ENCODE peak calls at places on chromosomes 4 and X, in eight cellular contexts. One of them, this sample, is unnamed.

GRCh38 chr4:14783011-14783877 is 219.0 kb upstream of the CPEB2 start:
- DNase-seq in H9: no peak
- DNase-seq in non-pigmented ciliary epithelial cell: peak
- DNase-seq in kidney epithelial cell: no peak
- DNase-seq in RWPE1: peak
- DNase-seq in Peyer's patch: no peak
- DNase-seq in nephron progenitor cell: no peak
- DNase-seq in NCI-H1930: no peak
- DNase-seq in this sample: no peak

GRCh38 chr4:175421506-175421905 is 390.6 kb downstream of the GPM6A start:
- DNase-seq in H9: no peak
- DNase-seq in non-pigmented ciliary epithelial cell: no peak
- DNase-seq in kidney epithelial cell: peak
- DNase-seq in RWPE1: peak
- DNase-seq in Peyer's patch: no peak
- DNase-seq in nephron progenitor cell: no peak
- DNase-seq in NCI-H1930: no peak
- DNase-seq in this sample: no peak

GRCh38 chr4:129822708-129823504 is 727.0 kb downstream of the C4orf33 start:
- DNase-seq in H9: no peak
- DNase-seq in non-pigmented ciliary epithelial cell: peak
- DNase-seq in kidney epithelial cell: no peak
- DNase-seq in RWPE1: peak
- DNase-seq in Peyer's patch: no peak
- DNase-seq in nephron progenitor cell: no peak
- DNase-seq in NCI-H1930: no peak
- DNase-seq in this sample: no peak

GRCh38 chrX:129496625-129497024 is 26.7 kb downstream of the SMARCA1 start:
- DNase-seq in H9: no peak
- DNase-seq in non-pigmented ciliary epithelial cell: no peak
- DNase-seq in kidney epithelial cell: no peak
- DNase-seq in RWPE1: no peak
- DNase-seq in Peyer's patch: no peak
- DNase-seq in nephron progenitor cell: no peak
- DNase-seq in NCI-H1930: no peak
- DNase-seq in this sample: no peak

GRCh38 chrX:65697173-65697572 is 29.7 kb downstream of the MSN start:
- DNase-seq in H9: no peak
- DNase-seq in non-pigmented ciliary epithelial cell: no peak
- DNase-seq in kidney epithelial cell: no peak
- DNase-seq in RWPE1: no peak
- DNase-seq in Peyer's patch: peak
- DNase-seq in nephron progenitor cell: no peak
- DNase-seq in NCI-H1930: no peak
- DNase-seq in this sample: no peak

GRCh38 chrX:151725338-151725614 is 9.3 kb upstream of the CNGA2 start:
- DNase-seq in H9: no peak
- DNase-seq in non-pigmented ciliary epithelial cell: no peak
- DNase-seq in kidney epithelial cell: no peak
- DNase-seq in RWPE1: no peak
- DNase-seq in Peyer's patch: no peak
- DNase-seq in nephron progenitor cell: no peak
- DNase-seq in NCI-H1930: no peak
- DNase-seq in this sample: no peak

GRCh38 chr4:121656269-121656641 is 40.5 kb downstream of the ANXA5 start:
- DNase-seq in H9: peak
- DNase-seq in non-pigmented ciliary epithelial cell: peak
- DNase-seq in kidney epithelial cell: no peak
- DNase-seq in RWPE1: peak
- DNase-seq in Peyer's patch: no peak
- DNase-seq in nephron progenitor cell: peak
- DNase-seq in NCI-H1930: peak
- DNase-seq in this sample: no peak

GRCh38 chr4:24248674-24249644 is 335.4 kb downstream of the DHX15 start:
- DNase-seq in H9: no peak
- DNase-seq in non-pigmented ciliary epithelial cell: no peak
- DNase-seq in kidney epithelial cell: no peak
- DNase-seq in RWPE1: no peak
- DNase-seq in Peyer's patch: no peak
- DNase-seq in nephron progenitor cell: no peak
- DNase-seq in NCI-H1930: no peak
- DNase-seq in this sample: no peak

GRCh38 chr4:55979562-55979961 is 30.8 kb downstream of the CEP135 start:
- DNase-seq in H9: no peak
- DNase-seq in non-pigmented ciliary epithelial cell: no peak
- DNase-seq in kidney epithelial cell: no peak
- DNase-seq in RWPE1: no peak
- DNase-seq in Peyer's patch: no peak
- DNase-seq in nephron progenitor cell: no peak
- DNase-seq in NCI-H1930: no peak
- DNase-seq in this sample: no peak

GRCh38 chrX:53494427-53494826 is 60.3 kb upstream of the HSD17B10 start:
- DNase-seq in H9: no peak
- DNase-seq in non-pigmented ciliary epithelial cell: no peak
- DNase-seq in kidney epithelial cell: no peak
- DNase-seq in RWPE1: no peak
- DNase-seq in Peyer's patch: no peak
- DNase-seq in nephron progenitor cell: no peak
- DNase-seq in NCI-H1930: peak
- DNase-seq in this sample: no peak

GRCh38 chr4:174119051-174119450 is 164.4 kb downstream of the FBXO8 start:
- DNase-seq in H9: no peak
- DNase-seq in non-pigmented ciliary epithelial cell: peak
- DNase-seq in kidney epithelial cell: no peak
- DNase-seq in RWPE1: peak
- DNase-seq in Peyer's patch: no peak
- DNase-seq in nephron progenitor cell: no peak
- DNase-seq in NCI-H1930: no peak
- DNase-seq in this sample: no peak

GRCh38 chr4:109015413-109015810 is 252.6 kb upstream of the ETNPPL start:
- DNase-seq in H9: no peak
- DNase-seq in non-pigmented ciliary epithelial cell: no peak
- DNase-seq in kidney epithelial cell: no peak
- DNase-seq in RWPE1: no peak
- DNase-seq in Peyer's patch: no peak
- DNase-seq in nephron progenitor cell: no peak
- DNase-seq in NCI-H1930: no peak
- DNase-seq in this sample: no peak

GRCh38 chr4:88527787-88528186 is 4.2 kb upstream of the PYURF start:
- DNase-seq in H9: no peak
- DNase-seq in non-pigmented ciliary epithelial cell: no peak
- DNase-seq in kidney epithelial cell: no peak
- DNase-seq in RWPE1: no peak
- DNase-seq in Peyer's patch: no peak
- DNase-seq in nephron progenitor cell: no peak
- DNase-seq in NCI-H1930: no peak
- DNase-seq in this sample: no peak

GRCh38 chrX:97854071-97854470 is 970.4 kb downstream of the RPA4 start:
- DNase-seq in H9: no peak
- DNase-seq in non-pigmented ciliary epithelial cell: no peak
- DNase-seq in kidney epithelial cell: no peak
- DNase-seq in RWPE1: no peak
- DNase-seq in Peyer's patch: no peak
- DNase-seq in nephron progenitor cell: no peak
- DNase-seq in NCI-H1930: no peak
- DNase-seq in this sample: no peak

GRCh38 chr4:167713756-167714155 is 378.6 kb upstream of the ANXA10 start:
- DNase-seq in H9: no peak
- DNase-seq in non-pigmented ciliary epithelial cell: peak
- DNase-seq in kidney epithelial cell: no peak
- DNase-seq in RWPE1: no peak
- DNase-seq in Peyer's patch: no peak
- DNase-seq in nephron progenitor cell: no peak
- DNase-seq in NCI-H1930: no peak
- DNase-seq in this sample: no peak

GRCh38 chrX:97842468-97843199 is 958.9 kb downstream of the RPA4 start:
- DNase-seq in H9: no peak
- DNase-seq in non-pigmented ciliary epithelial cell: no peak
- DNase-seq in kidney epithelial cell: no peak
- DNase-seq in RWPE1: no peak
- DNase-seq in Peyer's patch: no peak
- DNase-seq in nephron progenitor cell: no peak
- DNase-seq in NCI-H1930: no peak
- DNase-seq in this sample: no peak

GRCh38 chrX:115589419-115589818 is 28.4 kb downstream of the PLS3 start:
- DNase-seq in H9: no peak
- DNase-seq in non-pigmented ciliary epithelial cell: no peak
- DNase-seq in kidney epithelial cell: no peak
- DNase-seq in RWPE1: no peak
- DNase-seq in Peyer's patch: no peak
- DNase-seq in nephron progenitor cell: no peak
- DNase-seq in NCI-H1930: no peak
- DNase-seq in this sample: no peak